ENCODE peak calls at places on chromosome 1, in four cellular contexts. D is ACHN, Q is omental fat pad, Z is renal cortical epithelial cell. U is an unnamed sample.

GRCh38 chr1:6485140-6485936 is 6.1 kb downstream of the PLEKHG5 start:
- DNase-seq in D (no peak), Z (no peak), Q (no peak), U (no peak)

GRCh38 chr1:204889681-204890373 is 19.2 kb downstream of the NFASC start:
- DNase-seq in Z (no peak), Q (no peak), D (no peak), U (no peak)

GRCh38 chr1:113452921-113453770 is 62.8 kb downstream of the MAGI3 start:
- DNase-seq in D (peak; percentile 42), Q (no peak), Z (peak; percentile 51), U (peak; percentile 60)

GRCh38 chr1:27787895-27788294 is 14.9 kb downstream of the STX12 start:
- DNase-seq in Q (no peak), Z (peak; percentile 60), D (no peak), U (peak; percentile 58)

GRCh38 chr1:106793686-106794085 is 262.8 kb upstream of the PRMT6 start:
- DNase-seq in Q (no peak), Z (no peak), D (no peak), U (no peak)

GRCh38 chr1:65195495-65196417 is 47.8 kb downstream of the AK4 start:
- DNase-seq in Z (no peak), D (no peak), Q (no peak), U (no peak)

GRCh38 chr1:23562138-23562819 is 3.0 kb upstream of the ID3 start:
- DNase-seq in Z (peak; percentile 93), D (peak; percentile 89), Q (peak; percentile 75), U (peak; percentile 84)

GRCh38 chr1:211192227-211192626 is 58.3 kb upstream of the KCNH1 start:
- DNase-seq in Q (no peak), Z (no peak), D (no peak), U (no peak)

GRCh38 chr1:168164771-168165170 is 14.0 kb upstream of the TIPRL start:
- DNase-seq in Q (no peak), Z (no peak), D (no peak), U (peak; percentile 42)

GRCh38 chr1:160425847-160426246 is 25.5 kb downstream of the VANGL2 start:
- DNase-seq in Z (no peak), Q (no peak), D (no peak), U (no peak)

GRCh38 chr1:19835573-19835972 is 20.5 kb upstream of the RNF186 start:
- DNase-seq in Z (no peak), Q (no peak), D (no peak), U (no peak)

GRCh38 chr1:213533125-213533524 is 454.6 kb upstream of the PROX1 start:
- DNase-seq in Q (no peak), D (no peak), Z (no peak), U (no peak)

GRCh38 chr1:39590546-39590945 is 14.0 kb upstream of the PABPC4 start:
- DNase-seq in Z (peak; percentile 47), Q (no peak), D (no peak), U (peak; percentile 55)

GRCh38 chr1:74463301-74463988 is 49.0 kb downstream of the LRRC53 start:
- DNase-seq in Z (peak; percentile 3), Q (no peak), D (no peak), U (peak; percentile 36)

GRCh38 chr1:113042336-113043143 is 30.5 kb upstream of the LRIG2 start:
- DNase-seq in Q (peak; percentile 49), D (peak; percentile 82), Z (peak; percentile 83), U (peak; percentile 74)

GRCh38 chr1:101365881-101366280 is 129.1 kb downstream of the S1PR1 start:
- DNase-seq in Q (no peak), D (no peak), Z (no peak), U (no peak)

GRCh38 chr1:83791821-83792437 is 207.0 kb downstream of the TTLL7 start:
- DNase-seq in Z (peak; percentile 28), D (no peak), Q (no peak), U (peak; percentile 50)

GRCh38 chr1:86866665-86867064 is 47.3 kb downstream of the SELENOF start:
- DNase-seq in Z (peak; percentile 42), Q (no peak), D (no peak), U (peak; percentile 58)

GRCh38 chr1:206583461-206584264 is 28.6 kb downstream of the EIF2D start:
- DNase-seq in D (peak; percentile 70), Q (peak; percentile 83), Z (peak; percentile 45), U (peak; percentile 60)

GRCh38 chr1:34929497-34929852 is at the start of gene DLGAP3:
- DNase-seq in Z (no peak), D (peak; percentile 4), Q (no peak), U (no peak)

GRCh38 chr1:94069649-94070285 is 51.2 kb downstream of the ABCA4 start:
- DNase-seq in Q (no peak), Z (peak; percentile 64), D (no peak), U (no peak)

GRCh38 chr1:156458181-156458503 is 42.4 kb downstream of the MEF2D start:
- DNase-seq in Z (peak; percentile 63), D (peak; percentile 19), Q (no peak), U (peak; percentile 61)

GRCh38 chr1:30665216-30665615 is 58.2 kb downstream of the MATN1 start:
- DNase-seq in Q (no peak), D (no peak), Z (no peak), U (no peak)

GRCh38 chr1:201745023-201745422 is 83.9 kb upstream of the IPO9 start:
- DNase-seq in Z (no peak), Q (no peak), D (no peak), U (peak; percentile 87)

GRCh38 chr1:15965228-15965767 is 10.6 kb downstream of the ZBTB17 start:
- DNase-seq in D (no peak), Q (no peak), Z (no peak), U (no peak)

GRCh38 chr1:1081311-1082238 is 7.5 kb upstream of the RNF223 start:
- DNase-seq in Q (no peak), D (no peak), Z (no peak), U (no peak)

GRCh38 chr1:202750761-202751160 is 40.5 kb upstream of the SYT2 start:
- DNase-seq in Q (no peak), Z (no peak), D (peak; percentile 5), U (no peak)

GRCh38 chr1:15399710-15400109 is 10.0 kb upstream of the EFHD2 start:
- DNase-seq in Z (no peak), Q (no peak), D (no peak), U (no peak)

GRCh38 chr1:210321552-210321951 is 7.2 kb upstream of the HHAT start:
- DNase-seq in Z (no peak), Q (no peak), D (no peak), U (peak; percentile 94)

GRCh38 chr1:245337829-245338484 is 183.2 kb downstream of the KIF26B start:
- DNase-seq in D (no peak), Z (no peak), Q (no peak), U (no peak)

GRCh38 chr1:21506804-21507203 is 2.4 kb upstream of the ALPL start:
- DNase-seq in D (no peak), Q (no peak), Z (no peak), U (no peak)

GRCh38 chr1:111222308-111223125 is 5.0 kb upstream of the CHI3L2 start:
- DNase-seq in Q (peak; percentile 58), D (peak; percentile 65), Z (peak; percentile 32), U (peak; percentile 69)

GRCh38 chr1:94675373-94675772 is 133.8 kb upstream of the F3 start:
- DNase-seq in D (no peak), Q (no peak), Z (no peak), U (no peak)